ENCODE peak calls at places on chromosomes 2 and 18, in five cellular contexts. K is IMR-90, U is adrenal gland, W is PC-3, Z is progenitor cell of endocrine pancreas. Q is an unnamed sample.

GRCh38 chr2:98299506-98299905 is 46.8 kb upstream of the CNGA3 start:
- DNase-seq in U (no peak), Z (no peak), W (no peak), K (no peak), Q (no peak)

GRCh38 chr2:66437601-66438497 is 2.9 kb downstream of the MEIS1 start:
- DNase-seq in U (no peak), K (no peak), W (no peak), Z (no peak), Q (peak; percentile 37)

GRCh38 chr2:19902272-19902730 is 518 bp upstream of the TTC32 start:
- DNase-seq in Z (no peak), W (no peak), K (no peak), U (peak; percentile 21), Q (no peak)

GRCh38 chr2:240983361-240983995 is 14.9 kb upstream of the SNED1 start:
- DNase-seq in W (peak; percentile 53), Z (peak; percentile 51), K (peak; percentile 16), U (peak; percentile 46), Q (peak; percentile 21)

GRCh38 chr2:72204782-72205545 is 57.3 kb upstream of the CYP26B1 start:
- DNase-seq in W (no peak), K (no peak), Z (no peak), U (no peak), Q (no peak)

GRCh38 chr2:229296016-229296415 is 24.9 kb upstream of the PID1 start:
- DNase-seq in W (no peak), K (no peak), Z (no peak), U (no peak), Q (no peak)

GRCh38 chr2:53509827-53510785 is 257.5 kb upstream of the CHAC2 start:
- DNase-seq in Z (no peak), U (no peak), W (no peak), K (no peak), Q (no peak)

GRCh38 chr2:237943395-237944094 is 23.3 kb upstream of the UBE2F start:
- DNase-seq in K (no peak), U (no peak), W (no peak), Z (no peak), Q (no peak)

GRCh38 chr2:96241227-96241626 is 24.6 kb downstream of the TMEM127 start:
- DNase-seq in Z (no peak), W (no peak), U (no peak), K (no peak), Q (no peak)

GRCh38 chr2:197311521-197312033 is 997 bp upstream of the ANKRD44 start:
- DNase-seq in K (no peak), W (peak; percentile 32), U (no peak), Z (no peak), Q (no peak)

GRCh38 chr2:70620020-70620419 is 66.4 kb upstream of the TGFA start:
- DNase-seq in U (no peak), K (no peak), W (no peak), Z (no peak), Q (no peak)

GRCh38 chr2:72981516-72981915 is 64.2 kb downstream of the EMX1 start:
- DNase-seq in W (no peak), Z (no peak), U (no peak), K (no peak), Q (no peak)

GRCh38 chr18:21117385-21118135 is 5.9 kb upstream of the ROCK1 start:
- DNase-seq in K (peak; percentile 92), W (no peak), U (peak; percentile 26), Z (no peak), Q (no peak)

GRCh38 chr18:27223570-27224340 is 38.6 kb upstream of the CHST9 start:
- DNase-seq in U (no peak), K (no peak), W (no peak), Z (no peak), Q (no peak)

GRCh38 chr2:127633556-127634065 is 12.3 kb upstream of the GPR17 start:
- DNase-seq in K (no peak), W (no peak), Z (no peak), U (no peak), Q (no peak)

GRCh38 chr2:106085441-106085911 is 108.6 kb downstream of the UXS1 start:
- DNase-seq in K (peak; percentile 39), W (peak; percentile 42), U (peak; percentile 35), Z (no peak), Q (no peak)

GRCh38 chr18:13070460-13070859 is 79.3 kb downstream of the CEP192 start:
- DNase-seq in K (peak; percentile 45), W (no peak), U (no peak), Z (no peak), Q (no peak)
- TF ChIP-seq CTCF in K (no peak), W (no peak), U (no peak), Z (no peak), Q (no peak)

GRCh38 chr2:179850188-179850587 is 11.2 kb downstream of the ZNF385B start:
- DNase-seq in Z (no peak), W (peak; percentile 49), K (peak; percentile 50), U (no peak), Q (no peak)
- TF ChIP-seq CTCF in Z (no peak), W (peak; percentile 42), K (peak; percentile 55), U (no peak), Q (no peak)

DNA sequence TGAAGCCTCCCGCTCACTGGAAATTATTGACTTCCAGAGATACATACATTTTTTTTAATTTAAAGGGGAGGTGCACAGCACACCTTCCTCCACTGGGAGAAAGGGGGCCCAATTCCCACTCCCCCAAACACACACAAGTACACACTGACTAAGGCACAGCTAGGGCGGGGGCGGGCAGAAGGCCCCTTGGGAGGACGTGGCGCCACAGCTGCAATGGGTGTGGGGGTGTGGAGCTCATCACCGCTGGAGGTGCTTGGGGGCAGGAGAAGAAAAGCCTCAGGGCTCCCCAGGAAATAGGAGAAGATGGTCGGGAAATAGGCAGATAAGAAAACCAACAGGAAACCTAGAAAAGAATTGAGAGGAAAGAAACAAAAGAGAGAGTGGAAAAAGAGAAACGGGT is 127.3 kb upstream of the FAM98A start:
- DNase-seq in Z (no peak), W (no peak), U (no peak), K (no peak), Q (no peak)
- TF ChIP-seq CTCF in Z (no peak), W (no peak), U (no peak), K (no peak), Q (no peak)

GRCh38 chr2:187577310-187577709 is 23.1 kb upstream of the TFPI start:
- DNase-seq in W (peak; percentile 30), Z (no peak), U (no peak), K (no peak), Q (no peak)
- TF ChIP-seq CTCF in W (peak; percentile 39), Z (peak; percentile 27), U (no peak), K (no peak), Q (no peak)

DNA sequence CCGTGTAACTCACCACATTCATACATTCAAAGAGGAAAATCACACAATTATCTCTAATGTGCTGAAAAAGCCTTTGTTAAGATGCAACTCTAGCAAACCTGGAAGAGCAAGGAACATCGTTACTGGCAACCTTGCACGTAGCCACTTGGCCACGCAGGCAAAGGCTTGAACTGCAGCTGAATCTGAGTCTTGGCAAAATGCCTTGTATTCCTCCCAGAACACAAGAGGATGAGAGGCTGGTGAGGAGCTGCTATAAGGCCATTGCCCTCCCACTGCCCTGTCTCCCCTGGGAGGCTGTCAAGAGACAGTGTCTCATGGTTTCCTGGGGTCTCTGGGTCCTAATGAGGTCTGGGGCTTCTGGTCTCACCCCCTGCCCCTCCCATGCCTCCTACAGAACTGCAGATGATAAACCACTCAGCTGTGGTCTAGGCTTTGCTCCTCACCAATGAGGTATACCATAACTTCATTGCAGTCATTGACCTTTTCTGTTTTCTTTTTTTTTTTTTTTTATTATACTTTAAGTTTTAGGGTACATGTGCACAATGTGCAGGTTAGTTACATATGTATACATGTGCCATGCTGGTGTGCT is 141.4 kb downstream of the SPP2 start:
- DNase-seq in W (peak; percentile 43), Z (no peak), U (peak; percentile 21), K (peak; percentile 6), Q (no peak)
- TF ChIP-seq CTCF in W (no peak), Z (no peak), U (no peak), K (no peak), Q (no peak)

DNA sequence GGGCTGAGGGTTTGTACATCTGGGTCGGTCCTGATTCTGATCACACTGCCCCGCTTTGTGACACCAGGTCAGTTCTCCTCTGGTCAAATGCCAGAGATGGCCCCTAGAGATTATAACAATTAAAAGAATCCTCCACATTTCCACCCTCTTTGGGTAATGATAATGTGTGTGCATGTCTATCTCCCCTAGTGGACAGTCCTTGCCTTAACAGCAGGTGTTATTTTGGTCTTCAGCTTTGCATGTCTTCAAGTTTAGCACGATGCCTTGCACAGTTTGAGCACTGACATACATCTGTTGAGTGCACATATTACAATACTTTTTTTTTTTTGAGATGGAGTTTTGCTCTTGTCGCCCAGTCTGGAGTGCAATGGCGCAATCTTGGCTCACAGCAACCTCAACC is 25.7 kb upstream of the COX7A2L start:
- DNase-seq in U (no peak), W (peak; percentile 30), K (no peak), Z (no peak), Q (no peak)
- TF ChIP-seq CTCF in U (peak; percentile 17), W (peak; percentile 65), K (peak; percentile 26), Z (peak; percentile 53), Q (peak; percentile 56)

GRCh38 chr2:101037161-101037755 is 35.2 kb downstream of the RPL31 start:
- DNase-seq in U (no peak), W (no peak), Z (no peak), K (no peak), Q (no peak)

GRCh38 chr2:101040761-101041160 is 38.7 kb downstream of the RPL31 start:
- DNase-seq in K (no peak), W (no peak), U (no peak), Z (no peak), Q (no peak)

GRCh38 chr2:101040072-101040471 is 38.0 kb downstream of the RPL31 start:
- DNase-seq in Z (no peak), K (no peak), U (no peak), W (no peak), Q (no peak)

GRCh38 chr2:101036562-101036961 is 34.5 kb downstream of the RPL31 start:
- DNase-seq in U (no peak), Z (no peak), K (peak; percentile 33), W (peak; percentile 60), Q (no peak)

DNA sequence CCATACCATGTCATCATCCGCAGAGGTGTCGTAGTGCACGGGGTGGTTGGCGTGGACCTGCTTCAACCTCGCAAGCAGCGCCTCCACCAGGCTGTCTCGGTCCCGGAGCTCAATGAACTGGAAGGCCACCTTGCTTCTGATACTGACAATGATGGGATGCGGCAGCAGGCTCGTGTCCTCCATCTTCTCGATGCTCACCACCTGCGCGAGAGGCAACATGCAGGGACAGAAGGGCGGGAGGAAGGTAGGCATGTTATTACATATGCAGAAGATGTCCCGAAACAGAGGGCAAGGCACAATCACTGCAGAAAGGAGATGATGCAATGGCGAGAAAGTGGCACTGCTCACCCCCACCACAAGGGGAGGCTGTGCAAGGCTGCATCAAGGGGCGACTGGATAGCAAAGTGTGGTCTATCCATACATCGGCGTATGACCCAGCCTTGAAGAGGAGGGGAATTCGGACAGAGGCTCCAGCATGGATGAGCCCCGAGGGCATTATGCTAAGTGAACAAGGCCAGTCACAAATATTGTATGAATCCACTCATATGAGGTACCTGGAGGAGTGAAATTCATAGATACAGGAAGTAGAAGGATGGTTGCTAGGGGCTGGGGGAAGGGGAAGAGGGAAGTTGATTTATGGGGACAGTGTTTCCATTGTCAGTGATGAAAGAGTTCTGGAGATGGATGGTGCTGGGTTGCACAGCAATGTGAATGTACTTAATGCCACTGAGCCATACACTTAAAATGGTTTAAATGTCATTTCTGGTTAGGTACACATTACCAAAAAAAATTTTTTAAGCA is 36.6 kb downstream of the RPL31 start:
- DNase-seq in W (peak; percentile 44), U (no peak), K (no peak), Z (no peak), Q (no peak)
- TF ChIP-seq CTCF in W (peak; percentile 84), U (peak; percentile 9), K (peak; percentile 30), Z (peak; percentile 47), Q (peak; percentile 62)

Q was measured in CD14-positive monocyte.